ENCODE peak calls at places on chromosomes 16 and 17, in five cellular contexts. L is WTC11, R is lung, Y is BJ, W is endothelial cell of umbilical vein. H is an unnamed sample.

GRCh38 chr17:74478369-74479100 is 12.1 kb downstream of the CD300A start:
- DNase-seq in L (no peak), R (no peak), Y (no peak), W (no peak), H (no peak)

GRCh38 chr16:50329446-50330189 is 39.2 kb downstream of the BRD7 start:
- DNase-seq in L (no peak), R (no peak), Y (no peak), W (no peak), H (no peak)

GRCh38 chr17:36590082-36590481 is 1.6 kb upstream of the DHRS11 start:
- DNase-seq in L (no peak), R (no peak), Y (no peak), W (no peak), H (no peak)

GRCh38 chr17:82235775-82236141 is 6.9 kb downstream of the SLC16A3 start:
- DNase-seq in L (no peak), R (no peak), Y (no peak), W (no peak), H (no peak)

GRCh38 chr17:64150237-64151015 is 20.5 kb upstream of the ERN1 start:
- DNase-seq in L (no peak), R (peak; percentile 69), Y (no peak), W (no peak), H (no peak)

GRCh38 chr16:56658476-56658875 is 717 bp downstream of the MT1F start:
- DNase-seq in L (no peak), R (no peak), Y (no peak), W (no peak), H (no peak)

GRCh38 chr16:21962475-21962874 is 9.3 kb downstream of the UQCRC2 start:
- DNase-seq in L (no peak), R (no peak), Y (no peak), W (no peak), H (no peak)

GRCh38 chr16:54056921-54057320 is 229.7 kb downstream of the IRX3 start:
- DNase-seq in L (no peak), R (no peak), Y (no peak), W (no peak), H (no peak)

GRCh38 chr17:50558581-50558954 is 1.9 kb upstream of the CACNA1G start:
- DNase-seq in L (no peak), R (no peak), Y (no peak), W (no peak), H (no peak)
- TF ChIP-seq CTCF in L (no peak), R (no peak), Y (no peak), W (no peak), H (no peak)

GRCh38 chr16:61936522-61936921 is 99.7 kb downstream of the CDH8 start:
- DNase-seq in L (peak; percentile 40), R (no peak), Y (no peak), W (no peak), H (peak; percentile 22)
- TF ChIP-seq CTCF in L (peak; percentile 51), R (no peak), Y (no peak), W (no peak), H (peak; percentile 71)

DNA sequence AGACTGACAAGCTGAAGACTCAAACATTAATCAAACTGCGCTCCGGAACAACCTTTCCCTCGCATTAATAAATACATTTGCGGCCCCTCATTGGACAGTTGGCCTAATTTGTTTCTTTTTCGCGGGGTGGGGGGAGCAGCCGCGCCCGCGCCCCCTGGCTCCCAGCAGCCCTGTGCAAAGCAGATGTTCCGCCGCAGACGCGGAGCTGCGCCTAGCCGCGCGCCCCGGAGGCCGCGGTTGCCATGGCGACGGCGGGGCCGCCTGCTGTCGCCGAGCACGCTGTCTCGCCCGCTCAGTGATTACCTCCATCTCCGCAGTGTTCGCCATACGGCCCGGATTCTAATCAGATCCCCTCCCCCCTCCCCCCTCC is 25.5 kb downstream of the COPZ2 start:
- DNase-seq in L (peak; percentile 75), R (no peak), Y (no peak), W (peak; percentile 14), H (peak; percentile 84)
- TF ChIP-seq CTCF in L (no peak), R (no peak), Y (peak; percentile 8), W (no peak), H (no peak)

GRCh38 chr17:8225813-8226535 is 15.6 kb upstream of the AURKB start:
- DNase-seq in L (peak; percentile 76), R (peak; percentile 54), Y (no peak), W (peak; percentile 78), H (peak; percentile 71)
- TF ChIP-seq CTCF in L (no peak), R (no peak), Y (no peak), W (no peak), H (no peak)

GRCh38 chr17:79811036-79811887 is 14.4 kb upstream of the CBX8 start:
- DNase-seq in L (no peak), R (no peak), Y (no peak), W (peak; percentile 33), H (peak; percentile 62)
- TF ChIP-seq CTCF in L (no peak), R (peak; percentile 11), Y (peak; percentile 54), W (peak; percentile 91), H (peak; percentile 46)

GRCh38 chr17:43171761-43172487 is 910 bp downstream of the NBR1 start:
- DNase-seq in L (no peak), R (no peak), Y (peak; percentile 77), W (peak; percentile 95), H (no peak)
- TF ChIP-seq CTCF in L (no peak), R (peak; percentile 6), Y (peak; percentile 53), W (no peak), H (no peak)

DNA sequence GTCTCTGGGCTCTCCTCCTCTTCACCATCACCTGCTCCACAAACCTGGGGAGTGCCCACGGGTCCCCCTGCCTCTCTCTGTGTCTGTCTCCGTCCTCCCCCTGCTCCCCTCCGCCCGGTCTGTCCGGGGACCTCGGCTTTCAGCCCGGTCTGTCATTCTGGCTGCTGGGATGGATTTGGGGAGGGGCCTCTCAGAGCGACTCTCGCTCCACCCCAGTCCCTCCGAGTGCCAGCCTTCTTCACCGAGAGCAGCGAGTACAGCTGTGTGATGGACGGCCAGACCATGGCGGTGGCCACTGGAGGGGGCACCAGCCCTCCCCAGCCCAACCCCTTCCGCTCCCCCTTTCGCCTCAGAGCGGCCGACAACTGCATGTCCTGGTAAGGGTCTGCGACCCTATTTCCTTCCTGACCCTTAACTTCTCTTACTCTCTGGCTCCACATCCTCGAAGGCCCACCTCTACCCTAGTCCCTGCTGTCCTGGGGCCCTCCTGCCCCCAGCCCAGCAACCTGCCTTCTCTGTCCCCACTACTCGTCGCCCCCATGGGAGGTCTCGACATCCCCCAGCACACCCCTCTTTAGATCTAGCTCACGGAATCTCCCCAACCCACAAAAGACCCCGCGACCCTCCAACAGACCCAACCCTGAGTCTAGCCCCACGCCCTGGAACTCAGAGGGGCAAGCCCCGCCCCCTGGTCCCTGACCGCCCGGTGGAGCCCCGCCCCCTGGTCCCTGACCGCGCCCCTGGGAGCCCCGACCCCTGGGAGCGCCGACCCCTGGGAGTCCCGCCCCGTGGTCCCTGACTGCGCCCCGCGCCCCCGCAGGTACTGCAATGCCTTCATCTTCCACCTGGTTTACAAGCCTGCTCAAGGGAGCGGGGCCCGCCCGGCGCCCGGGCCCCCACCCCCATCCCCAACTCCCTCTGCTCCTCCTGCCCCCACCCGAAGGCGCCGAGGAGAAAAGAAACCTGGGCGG is 5.6 kb upstream of the CXCL16 start:
- DNase-seq in L (peak; percentile 77), R (no peak), Y (no peak), W (no peak), H (peak; percentile 63)
- TF ChIP-seq CTCF in L (no peak), R (no peak), Y (no peak), W (peak; percentile 8), H (no peak)

GRCh38 chr16:57697896-57698537 is 3.4 kb downstream of the DRC7 start:
- DNase-seq in L (no peak), R (no peak), Y (no peak), W (no peak), H (no peak)

GRCh38 chr16:57699481-57699880 is 4.9 kb downstream of the DRC7 start:
- DNase-seq in L (no peak), R (no peak), Y (no peak), W (no peak), H (no peak)

GRCh38 chr16:57700801-57701551 is 6.4 kb downstream of the DRC7 start:
- DNase-seq in L (no peak), R (no peak), Y (no peak), W (peak; percentile 13), H (no peak)

GRCh38 chr16:57699899-57700298 is 5.3 kb downstream of the DRC7 start:
- DNase-seq in L (no peak), R (no peak), Y (no peak), W (no peak), H (no peak)

GRCh38 chr16:57698812-57699405 is 4.3 kb downstream of the DRC7 start:
- DNase-seq in L (no peak), R (no peak), Y (no peak), W (no peak), H (no peak)
- TF ChIP-seq CTCF in L (no peak), R (no peak), Y (no peak), W (no peak), H (no peak)

H was measured in nephron progenitor cell.